ENCODE peak calls at places on chromosome 20, in seven cellular contexts. P, Z, E, W, X, H and V are unnamed samples.

GRCh38 chr20:36847710-36848040 is 28.3 kb upstream of the TLDC2 start:
- DNase-seq in P (peak; percentile 45), Z (peak; percentile 40), E (no peak), W (peak; percentile 15), X (no peak), H (no peak), V (no peak)

GRCh38 chr20:42949865-42950264 is 239.8 kb downstream of the PTPRT start:
- DNase-seq in P (no peak), Z (no peak), E (no peak), W (no peak), X (no peak), H (no peak), V (no peak)

GRCh38 chr20:32516985-32517873 is 67.9 kb downstream of the NOL4L start:
- DNase-seq in P (no peak), Z (no peak), E (no peak), W (no peak), X (no peak), H (no peak), V (no peak)

GRCh38 chr20:48932375-48932941 is 10.9 kb downstream of the ARFGEF2 start:
- DNase-seq in P (peak; percentile 88), Z (no peak), E (no peak), W (no peak), X (no peak), H (no peak), V (no peak)

GRCh38 chr20:47970282-47970903 is 185.1 kb upstream of the SULF2 start:
- DNase-seq in P (peak; percentile 20), Z (no peak), E (no peak), W (no peak), X (no peak), H (no peak), V (no peak)

GRCh38 chr20:50276119-50277063 is 85.8 kb downstream of the CEBPB start:
- DNase-seq in P (no peak), Z (no peak), E (no peak), W (no peak), X (no peak), H (no peak), V (no peak)

GRCh38 chr20:12528591-12529041 is 480.2 kb upstream of the SPTLC3 start:
- DNase-seq in P (no peak), Z (no peak), E (no peak), W (no peak), X (no peak), H (no peak), V (no peak)

GRCh38 chr20:33249456-33249855 is 13.7 kb downstream of the BPIFA1 start:
- DNase-seq in P (no peak), Z (no peak), E (no peak), W (no peak), X (no peak), H (no peak), V (no peak)

GRCh38 chr20:35232575-35232974 is 6.1 kb downstream of the MMP24 start:
- DNase-seq in P (peak; percentile 52), Z (peak; percentile 67), E (no peak), W (peak; percentile 69), X (no peak), H (no peak), V (no peak)

GRCh38 chr20:58715709-58716475 is 23.3 kb downstream of the NPEPL1 start:
- DNase-seq in P (no peak), Z (no peak), E (no peak), W (no peak), X (no peak), H (no peak), V (no peak)

GRCh38 chr20:31704225-31705119 is 18.2 kb downstream of the BCL2L1 start:
- DNase-seq in P (peak; percentile 83), Z (peak; percentile 65), E (no peak), W (peak; percentile 51), X (no peak), H (no peak), V (no peak)

GRCh38 chr20:16111132-16111852 is 462.0 kb downstream of the KIF16B start:
- DNase-seq in P (no peak), Z (no peak), E (no peak), W (no peak), X (no peak), H (no peak), V (no peak)

GRCh38 chr20:63519765-63520593 is 586 bp upstream of the PPDPF start:
- DNase-seq in P (peak; percentile 70), Z (no peak), E (peak; percentile 56), W (peak; percentile 82), X (peak; percentile 65), H (peak; percentile 62), V (peak; percentile 67)

GRCh38 chr20:56391037-56391436 is 978 bp downstream of the AURKA start:
- DNase-seq in P (no peak), Z (no peak), E (no peak), W (peak; percentile 2), X (no peak), H (no peak), V (no peak)

GRCh38 chr20:49835031-49835430 is 22.4 kb downstream of the SLC9A8 start:
- DNase-seq in P (no peak), Z (no peak), E (no peak), W (peak; percentile 43), X (no peak), H (no peak), V (no peak)

GRCh38 chr20:60999256-60999655 is 252.8 kb upstream of the CDH4 start:
- DNase-seq in P (no peak), Z (peak; percentile 61), E (no peak), W (peak; percentile 0), X (no peak), H (no peak), V (no peak)

GRCh38 chr20:9025643-9026042 is 43.2 kb upstream of the PLCB4 start:
- DNase-seq in P (peak; percentile 83), Z (peak; percentile 65), E (no peak), W (peak; percentile 47), X (no peak), H (no peak), V (no peak)

GRCh38 chr20:35018578-35019371 is 63.1 kb downstream of the MYH7B start:
- DNase-seq in P (no peak), Z (peak; percentile 25), E (no peak), W (peak; percentile 50), X (no peak), H (no peak), V (no peak)

GRCh38 chr20:55649254-55649653 is 356.1 kb downstream of the CBLN4 start:
- DNase-seq in P (no peak), Z (no peak), E (no peak), W (no peak), X (no peak), H (no peak), V (no peak)

GRCh38 chr20:60058869-60059268 is 100.6 kb downstream of the CDH26 start:
- DNase-seq in P (no peak), Z (no peak), E (no peak), W (no peak), X (no peak), H (no peak), V (no peak)

GRCh38 chr20:23147964-23148720 is 62.0 kb upstream of the CD93 start:
- DNase-seq in P (peak; percentile 86), Z (peak; percentile 66), E (no peak), W (peak; percentile 78), X (no peak), H (no peak), V (no peak)

GRCh38 chr20:62476074-62476838 is 461 bp upstream of the GATA5 start:
- DNase-seq in P (no peak), Z (no peak), E (no peak), W (no peak), X (no peak), H (peak; percentile 34), V (no peak)

GRCh38 chr20:2507464-2507863 is 1.3 kb downstream of the ZNF343 start:
- DNase-seq in P (no peak), Z (peak; percentile 30), E (no peak), W (no peak), X (no peak), H (no peak), V (no peak)

GRCh38 chr20:54506643-54507042 is 31.2 kb downstream of the DOK5 start:
- DNase-seq in P (no peak), Z (no peak), E (no peak), W (no peak), X (no peak), H (no peak), V (no peak)

GRCh38 chr20:47973519-47974233 is 188.4 kb upstream of the SULF2 start:
- DNase-seq in P (no peak), Z (no peak), E (no peak), W (no peak), X (no peak), H (no peak), V (no peak)

GRCh38 chr20:9392892-9393857 is 121.2 kb upstream of the LAMP5 start:
- DNase-seq in P (peak; percentile 64), Z (peak; percentile 74), E (no peak), W (peak; percentile 92), X (no peak), H (peak; percentile 74), V (no peak)

GRCh38 chr20:57448764-57449354 is 57.7 kb downstream of the RBM38 start:
- DNase-seq in P (no peak), Z (no peak), E (no peak), W (no peak), X (no peak), H (no peak), V (no peak)

GRCh38 chr20:53757472-53757913 is 163.9 kb upstream of the ZNF217 start:
- DNase-seq in P (no peak), Z (no peak), E (no peak), W (no peak), X (no peak), H (no peak), V (no peak)

GRCh38 chr20:38300433-38300832 is 3.5 kb upstream of the BPI start:
- DNase-seq in P (no peak), Z (no peak), E (no peak), W (no peak), X (no peak), H (no peak), V (no peak)

GRCh38 chr20:62404761-62405107 is 2.4 kb downstream of the CABLES2 start:
- DNase-seq in P (no peak), Z (no peak), E (no peak), W (no peak), X (no peak), H (no peak), V (no peak)

GRCh38 chr20:20373046-20373706 is 5.3 kb downstream of the INSM1 start:
- DNase-seq in P (peak; percentile 28), Z (peak; percentile 40), E (no peak), W (peak; percentile 46), X (no peak), H (no peak), V (no peak)

GRCh38 chr20:50834599-50835005 is 39.7 kb downstream of the BCAS4 start:
- DNase-seq in P (peak; percentile 58), Z (peak; percentile 61), E (no peak), W (peak; percentile 80), X (no peak), H (no peak), V (no peak)

GRCh38 chr20:36491901-36492617 is 49.3 kb upstream of the MYL9 start:
- DNase-seq in P (peak; percentile 67), Z (no peak), E (peak; percentile 26), W (no peak), X (peak; percentile 61), H (no peak), V (peak; percentile 73)

GRCh38 chr20:62143976-62144825 is 632 bp downstream of the SS18L1 start:
- DNase-seq in P (peak; percentile 83), Z (peak; percentile 59), E (peak; percentile 56), W (peak; percentile 89), X (peak; percentile 40), H (peak; percentile 60), V (peak; percentile 28)

GRCh38 chr20:45629496-45630100 is at the start of gene WFDC10A:
- DNase-seq in P (peak; percentile 81), Z (peak; percentile 47), E (no peak), W (peak; percentile 58), X (no peak), H (peak; percentile 77), V (no peak)

GRCh38 chr20:14449323-14449722 is 111.9 kb upstream of the FLRT3 start:
- DNase-seq in P (peak; percentile 42), Z (peak; percentile 14), E (no peak), W (peak; percentile 27), X (no peak), H (no peak), V (no peak)